ENCODE peak calls at places on chromosome 12, in four cellular contexts. A, G, E and R are unnamed samples.

GRCh38 chr12:94277426-94278000 is 129.1 kb downstream of the PLXNC1 start:
- DNase-seq in A (no peak), G (no peak), E (no peak), R (no peak)

GRCh38 chr12:64825143-64826011 is 930 bp downstream of the TBC1D30 start:
- DNase-seq in A (no peak), G (peak), E (no peak), R (no peak)

GRCh38 chr12:79367016-79367575 is 323.7 kb downstream of the PAWR start:
- DNase-seq in A (no peak), G (no peak), E (no peak), R (no peak)

GRCh38 chr12:2797721-2798418 is 3.1 kb downstream of the FKBP4 start:
- DNase-seq in A (no peak), G (no peak), E (no peak), R (no peak)

GRCh38 chr12:42234970-42235369 is 3.1 kb downstream of the YAF2 start:
- DNase-seq in A (no peak), G (no peak), E (no peak), R (no peak)

GRCh38 chr12:3005736-3006135 is 46.5 kb downstream of the TEAD4 start:
- DNase-seq in A (no peak), G (no peak), E (no peak), R (no peak)

GRCh38 chr12:49428652-49429549 is 61.6 kb downstream of the SPATS2 start:
- DNase-seq in A (no peak), G (no peak), E (no peak), R (no peak)

GRCh38 chr12:26125451-26126339 is 858 bp upstream of the BHLHE41 start:
- DNase-seq in A (peak), G (peak), E (no peak), R (peak)

GRCh38 chr12:20474443-20474842 is 106.1 kb downstream of the PDE3A start:
- DNase-seq in A (no peak), G (no peak), E (no peak), R (no peak)

GRCh38 chr12:42961395-42961794 is 371.8 kb upstream of the PRICKLE1 start:
- DNase-seq in A (no peak), G (no peak), E (no peak), R (no peak)

GRCh38 chr12:118544569-118544968 is 168.2 kb downstream of the SUDS3 start:
- DNase-seq in A (no peak), G (peak), E (no peak), R (no peak)

GRCh38 chr12:114480309-114481199 is 74.6 kb upstream of the TBX5 start:
- DNase-seq in A (no peak), G (peak), E (no peak), R (no peak)

GRCh38 chr12:115873416-115874082 is 403.9 kb downstream of the MED13L start:
- DNase-seq in A (no peak), G (no peak), E (no peak), R (no peak)

GRCh38 chr12:80551897-80552296 is 107.9 kb downstream of the PTPRQ start:
- DNase-seq in A (no peak), G (no peak), E (no peak), R (no peak)

GRCh38 chr12:42570076-42570475 is 19.5 kb downstream of the PRICKLE1 start:
- DNase-seq in A (no peak), G (no peak), E (no peak), R (no peak)

GRCh38 chr12:76028649-76029277 is 2.8 kb downstream of the PHLDA1 start:
- DNase-seq in A (no peak), G (no peak), E (no peak), R (no peak)

GRCh38 chr12:2288875-2289274 is 236.1 kb downstream of the CACNA1C start:
- DNase-seq in A (no peak), G (no peak), E (no peak), R (no peak)

GRCh38 chr12:113392988-113393579 is 10.6 kb downstream of the SDS start:
- DNase-seq in A (no peak), G (peak), E (no peak), R (peak)

GRCh38 chr12:26195641-26196423 is 459 bp downstream of the SSPN start:
- DNase-seq in A (peak), G (peak), E (no peak), R (peak)

GRCh38 chr12:31023271-31023724 is 50.4 kb upstream of the DDX11 start:
- DNase-seq in A (no peak), G (peak), E (no peak), R (no peak)

GRCh38 chr12:61667676-61668075 is 592.5 kb upstream of the USP15 start:
- DNase-seq in A (no peak), G (no peak), E (no peak), R (no peak)

GRCh38 chr12:113524495-113524894 is 52.8 kb upstream of the LHX5 start:
- DNase-seq in A (no peak), G (peak), E (no peak), R (no peak)

GRCh38 chr12:109951136-109951535 is 45.0 kb downstream of the GIT2 start:
- DNase-seq in A (no peak), G (no peak), E (no peak), R (no peak)

GRCh38 chr12:6335451-6336078 is 6.3 kb downstream of the TNFRSF1A start:
- DNase-seq in A (peak), G (peak), E (peak), R (peak)

GRCh38 chr12:6462234-6462995 is 8.1 kb downstream of the VAMP1 start:
- DNase-seq in A (no peak), G (no peak), E (no peak), R (no peak)

GRCh38 chr12:81705586-81705985 is 53.6 kb downstream of the PPFIA2 start:
- DNase-seq in A (no peak), G (no peak), E (no peak), R (no peak)

GRCh38 chr12:31715283-31715825 is 13.5 kb downstream of the AMN1 start:
- DNase-seq in A (no peak), G (no peak), E (no peak), R (no peak)

GRCh38 chr12:2834581-2835491 is at the start of gene NRIP2:
- DNase-seq in A (no peak), G (no peak), E (no peak), R (no peak)

GRCh38 chr12:77553976-77554619 is 276.6 kb upstream of the NAV3 start:
- DNase-seq in A (no peak), G (no peak), E (no peak), R (no peak)

GRCh38 chr12:34304001-34304400 is 281.7 kb downstream of the ALG10 start:
- DNase-seq in A (no peak), G (no peak), E (no peak), R (no peak)

GRCh38 chr12:26047401-26048226 is 77.2 kb downstream of the BHLHE41 start:
- DNase-seq in A (no peak), G (peak), E (no peak), R (no peak)

GRCh38 chr12:27602516-27602915 is 78.5 kb downstream of the PPFIBP1 start:
- DNase-seq in A (no peak), G (no peak), E (no peak), R (no peak)

GRCh38 chr12:3913278-3913677 is 40.1 kb upstream of the PARP11 start:
- DNase-seq in A (no peak), G (no peak), E (no peak), R (no peak)

GRCh38 chr12:4416276-4416675 is 29.3 kb downstream of the FGF6 start:
- DNase-seq in A (no peak), G (no peak), E (no peak), R (no peak)

GRCh38 chr12:2286461-2287131 is 233.8 kb downstream of the CACNA1C start:
- DNase-seq in A (peak), G (no peak), E (no peak), R (no peak)

GRCh38 chr12:56334490-56334793 is 642 bp upstream of the PAN2 start:
- DNase-seq in A (no peak), G (no peak), E (no peak), R (no peak)
- TF ChIP-seq CTCF in A (no peak), G (no peak), E (no peak), R (no peak)

DNA sequence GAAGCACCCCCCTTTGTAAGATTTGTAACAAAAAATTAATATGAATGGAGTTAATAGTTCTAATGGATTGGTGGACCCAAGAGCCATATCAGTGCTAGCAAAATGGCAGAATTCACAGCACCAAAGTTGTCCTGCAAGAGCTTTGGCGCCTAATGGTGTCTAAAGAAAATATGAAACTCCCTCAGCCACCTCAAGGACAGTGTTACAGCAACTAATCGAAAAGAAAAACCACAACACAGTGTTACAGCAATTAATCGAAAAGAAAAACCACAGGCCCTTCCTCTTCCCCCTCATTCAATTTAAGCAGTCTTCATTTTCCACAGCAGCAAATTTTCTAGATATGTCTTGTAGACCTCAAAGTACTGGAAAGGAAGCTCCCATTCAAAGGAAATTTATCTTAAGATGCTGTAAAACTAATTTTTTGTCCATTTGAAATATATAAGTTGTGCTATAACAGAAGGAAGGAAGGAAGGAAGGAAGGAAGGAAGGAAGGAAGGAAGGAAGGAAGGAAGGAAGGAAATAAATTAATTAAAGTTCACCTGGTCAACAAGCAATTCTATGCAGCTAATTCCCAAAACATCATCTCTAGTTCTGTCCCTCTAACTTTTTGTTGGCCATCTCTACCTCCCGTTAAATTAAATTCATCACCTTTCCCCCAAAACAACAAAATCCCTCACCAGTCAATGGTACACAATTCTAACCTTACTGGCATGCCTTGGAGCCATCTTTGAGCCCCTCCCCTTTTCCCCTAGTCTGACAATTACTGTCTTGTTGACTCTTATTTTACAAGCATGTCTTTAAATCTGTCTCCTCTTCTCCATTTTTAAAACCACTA is 17.4 kb downstream of the LRP6 start:
- DNase-seq in A (no peak), G (no peak), E (no peak), R (no peak)
- TF ChIP-seq CTCF in A (no peak), G (no peak), E (no peak), R (no peak)

GRCh38 chr12:97943359-97943758 is 480.8 kb downstream of the RMST start:
- DNase-seq in A (no peak), G (no peak), E (no peak), R (no peak)
- TF ChIP-seq CTCF in A (no peak), G (peak), E (no peak), R (peak)

GRCh38 chr12:119804011-119804641 is 73.0 kb downstream of the CIT start:
- DNase-seq in A (peak), G (peak), E (no peak), R (peak)
- TF ChIP-seq CTCF in A (peak), G (peak), E (no peak), R (peak)

GRCh38 chr12:120466560-120467315 is 2.8 kb downstream of the SRSF9 start:
- DNase-seq in A (no peak), G (peak), E (peak), R (peak)
- TF ChIP-seq CTCF in A (peak), G (peak), E (peak), R (peak)

GRCh38 chr12:24728366-24728765 is 220.5 kb downstream of the BCAT1 start:
- DNase-seq in A (no peak), G (no peak), E (no peak), R (no peak)
- TF ChIP-seq CTCF in A (peak), G (peak), E (no peak), R (peak)

DNA sequence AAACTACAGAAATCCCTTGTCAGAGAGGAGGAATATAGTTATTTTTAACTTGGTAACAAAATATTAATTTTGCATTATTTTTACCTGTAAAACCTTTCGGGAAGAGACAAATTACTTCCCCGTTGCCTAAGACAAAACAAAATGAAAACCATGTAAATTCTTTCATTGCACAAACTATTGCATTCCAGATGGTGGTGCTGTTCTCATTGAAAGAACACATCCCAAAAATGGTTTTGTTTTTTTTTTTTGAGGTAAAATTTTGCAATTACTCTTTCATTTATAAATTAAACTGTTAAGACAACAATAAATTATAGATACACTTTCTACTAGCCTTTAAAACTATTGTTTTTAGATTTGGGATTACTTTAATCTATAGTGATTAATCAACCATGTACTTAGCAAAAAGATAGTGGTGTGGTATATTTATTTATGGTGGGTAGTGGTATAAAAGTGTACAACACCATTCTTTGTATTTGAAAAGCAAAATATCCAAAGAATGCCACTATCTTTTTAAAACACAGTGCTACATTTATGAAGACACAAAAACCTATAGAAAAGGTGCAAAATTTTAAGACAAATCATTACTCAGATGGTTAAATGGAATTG is 115.5 kb downstream of the SLC38A1 start:
- DNase-seq in A (no peak), G (no peak), E (no peak), R (no peak)
- TF ChIP-seq CTCF in A (peak), G (peak), E (peak), R (peak)

GRCh38 chr12:14696265-14696741 is at the start of gene GUCY2C:
- DNase-seq in A (no peak), G (no peak), E (no peak), R (no peak)

GRCh38 chr12:14698555-14698954 is 2.2 kb upstream of the GUCY2C start:
- DNase-seq in A (no peak), G (no peak), E (no peak), R (no peak)

GRCh38 chr12:14699923-14700322 is 3.5 kb upstream of the GUCY2C start:
- DNase-seq in A (no peak), G (no peak), E (no peak), R (no peak)

GRCh38 chr12:14700935-14701334 is 4.5 kb upstream of the GUCY2C start:
- DNase-seq in A (no peak), G (no peak), E (no peak), R (no peak)

DNA sequence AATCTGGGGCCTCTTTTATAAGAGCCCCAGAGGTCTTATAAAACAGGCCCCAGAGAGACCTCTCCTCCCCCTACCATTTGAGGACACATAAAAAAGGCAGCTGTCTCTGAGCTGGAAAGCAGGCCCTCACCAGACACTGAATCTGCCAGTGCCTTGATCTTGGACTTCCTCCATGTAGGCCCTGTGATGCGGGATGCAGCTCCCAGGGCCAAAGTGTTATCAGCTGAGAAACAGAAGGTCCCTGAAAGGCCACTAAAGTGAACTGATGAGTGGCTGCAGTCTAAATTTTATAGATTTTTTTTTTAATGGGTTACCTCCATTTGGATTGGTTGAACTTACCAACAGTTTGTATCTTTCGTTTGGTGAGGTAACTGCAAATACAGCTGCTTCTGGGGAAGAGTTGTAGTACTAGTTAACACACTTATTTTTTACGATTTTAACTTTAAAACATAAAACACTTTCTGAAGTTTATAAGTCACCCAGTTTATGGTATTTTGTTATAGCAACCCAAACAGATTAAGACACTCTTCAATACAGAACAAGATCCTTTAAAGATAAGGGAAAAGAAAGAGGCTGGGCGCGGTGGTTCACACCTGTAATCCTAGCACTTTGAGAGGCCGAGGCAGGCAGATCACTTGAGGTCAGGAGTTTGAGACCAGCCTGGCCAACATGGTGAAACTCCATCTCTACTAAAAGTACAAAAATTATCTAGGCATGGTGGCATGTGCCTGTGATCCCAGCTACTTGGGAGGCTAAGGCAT is 5.6 kb upstream of the GUCY2C start:
- DNase-seq in A (no peak), G (no peak), E (no peak), R (no peak)
- TF ChIP-seq CTCF in A (no peak), G (no peak), E (no peak), R (no peak)